ENCODE peak calls at places on chromosomes 5 and 9, in ten cellular contexts. U is GM18507; Q is BJ; J is adrenal gland; X is MM.1S; K is foreskin fibroblast; L is GM13977; D is kidney; Y is stimulated activated CD4-positive, alpha-beta T cell treated with anti-CD3 and anti-CD28 coated beads, Interleukin-12 subunit alpha, Interleukin-12 subunit beta, amount 100 ng/mL, for 48 hours; H is AG08395. S is an unnamed sample.

GRCh38 chr9:95793924-95794828 is 81.3 kb upstream of the ERCC6L2 start:
- DNase-seq in L (no peak), Y (no peak), K (peak; percentile 81), H (peak; percentile 76), D (no peak), Q (peak; percentile 96), U (no peak), J (no peak), X (no peak), S (no peak)

GRCh38 chr9:131727795-131728545 is 11.9 kb downstream of the RAPGEF1 start:
- DNase-seq in J (no peak), U (no peak), Q (no peak), K (no peak), H (no peak), X (peak; percentile 66), L (no peak), D (no peak), Y (no peak), S (no peak)

GRCh38 chr9:137333016-137333726 is 31.1 kb upstream of the NRARP start:
- DNase-seq in X (no peak), J (no peak), K (no peak), H (no peak), L (no peak), U (no peak), Y (no peak), D (no peak), Q (no peak), S (no peak)

GRCh38 chr9:126248680-126249079 is 77.9 kb upstream of the MVB12B start:
- DNase-seq in H (peak; percentile 79), J (no peak), U (no peak), L (no peak), Y (no peak), K (peak; percentile 62), X (no peak), Q (peak; percentile 11), D (no peak), S (no peak)

GRCh38 chr9:85740821-85741111 is 988 bp downstream of the AGTPBP1 start:
- DNase-seq in L (no peak), Q (no peak), D (no peak), K (peak; percentile 44), Y (no peak), X (no peak), H (no peak), J (no peak), U (no peak), S (no peak)

GRCh38 chr9:10059044-10059443 is 553.8 kb downstream of the PTPRD start:
- DNase-seq in L (no peak), U (no peak), D (no peak), X (no peak), H (no peak), K (peak; percentile 1), Q (peak; percentile 4), J (no peak), Y (no peak), S (no peak)

GRCh38 chr9:82504620-82505019 is 516.0 kb downstream of the SPATA31D1 start:
- DNase-seq in U (no peak), D (no peak), Q (no peak), L (no peak), K (no peak), H (no peak), J (no peak), X (no peak), Y (no peak), S (no peak)

GRCh38 chr9:108180511-108180910 is 675.3 kb downstream of the ACTL7B start:
- DNase-seq in Y (no peak), U (no peak), Q (no peak), K (no peak), J (no peak), X (no peak), D (no peak), L (no peak), H (no peak), S (no peak)

GRCh38 chr5:158852622-158853021 is 247.1 kb downstream of the EBF1 start:
- DNase-seq in Y (no peak), D (no peak), Q (no peak), J (no peak), U (no peak), X (peak; percentile 16), H (no peak), L (peak; percentile 22), K (no peak), S (no peak)

GRCh38 chr5:106454651-106455415 is 1215.9 kb downstream of the EFNA5 start:
- DNase-seq in Q (no peak), U (no peak), Y (no peak), L (no peak), D (no peak), X (no peak), J (no peak), H (no peak), K (peak; percentile 59), S (no peak)

GRCh38 chr5:159240301-159240870 is 22.7 kb upstream of the UBLCP1 start:
- DNase-seq in X (no peak), Q (peak; percentile 29), J (no peak), Y (peak; percentile 3), L (no peak), D (no peak), U (no peak), H (peak; percentile 8), K (peak; percentile 44), S (no peak)

GRCh38 chr5:127959152-127959764 is 124.3 kb upstream of the SLC12A2 start:
- DNase-seq in X (no peak), L (no peak), J (peak; percentile 75), D (peak; percentile 78), Q (no peak), U (no peak), H (peak; percentile 68), Y (no peak), K (peak; percentile 94), S (peak; percentile 81)

GRCh38 chr9:135296783-135297715 is 182.5 kb upstream of the PPP1R26 start:
- DNase-seq in Q (no peak), Y (no peak), D (peak; percentile 44), H (no peak), X (no peak), U (no peak), L (no peak), J (no peak), K (no peak), S (no peak)

GRCh38 chr5:135210286-135211055 is 176.4 kb upstream of the PITX1 start:
- DNase-seq in Y (no peak), J (no peak), Q (no peak), K (no peak), D (peak; percentile 54), H (no peak), U (no peak), L (no peak), X (no peak), S (no peak)

GRCh38 chr5:24909210-24909609 is 264.4 kb upstream of the CDH10 start:
- DNase-seq in L (no peak), D (no peak), Q (no peak), K (no peak), H (no peak), U (no peak), J (no peak), Y (no peak), X (no peak), S (no peak)

GRCh38 chr5:93569295-93570164 is 11.5 kb downstream of the NR2F1-AS1 start:
- DNase-seq in J (no peak), X (no peak), K (no peak), U (no peak), Y (no peak), H (no peak), L (no peak), Q (no peak), D (no peak), S (no peak)

GRCh38 chr5:9295466-9295801 is 250.4 kb downstream of the SEMA5A start:
- DNase-seq in D (no peak), H (no peak), Q (no peak), U (no peak), J (no peak), Y (no peak), K (no peak), L (no peak), X (no peak), S (no peak)

GRCh38 chr5:160685219-160685618 is 166.8 kb downstream of the ATP10B start:
- DNase-seq in L (no peak), J (no peak), Y (no peak), H (no peak), X (peak; percentile 21), U (no peak), Q (no peak), K (no peak), D (no peak), S (no peak)

GRCh38 chr9:130638278-130639118 is 25.9 kb upstream of the PRDM12 start:
- DNase-seq in X (no peak), D (no peak), Y (no peak), K (no peak), L (no peak), Q (no peak), J (no peak), H (no peak), U (no peak), S (no peak)

GRCh38 chr5:83891261-83891660 is 170.6 kb upstream of the HAPLN1 start:
- DNase-seq in Y (no peak), X (no peak), K (no peak), L (no peak), J (no peak), Q (no peak), U (no peak), H (no peak), D (no peak), S (no peak)

GRCh38 chr5:141969783-141970741 is 1.2 kb downstream of the RNF14 start:
- DNase-seq in Q (no peak), J (peak; percentile 57), U (peak; percentile 47), H (peak; percentile 47), L (peak; percentile 73), K (peak; percentile 30), Y (no peak), D (no peak), X (peak; percentile 92), S (no peak)

GRCh38 chr5:89277791-89278190 is 394.8 kb upstream of the MEF2C start:
- DNase-seq in U (no peak), H (peak; percentile 36), D (no peak), X (no peak), K (peak; percentile 70), L (no peak), Y (no peak), J (no peak), Q (no peak), S (no peak)

GRCh38 chr5:111618644-111619271 is 106.4 kb upstream of the STARD4 start:
- DNase-seq in H (no peak), L (no peak), K (no peak), J (no peak), U (no peak), D (no peak), X (no peak), Q (no peak), Y (no peak), S (no peak)

S was measured in left ventricle myocardium superior.